ENCODE peak calls at places on chromosomes 16 and 17, in four cellular contexts. One of them, this sample, is unnamed.

GRCh38 chr16:20898938-20899502 is 1.1 kb downstream of the DCUN1D3 start:
- DNase-seq in Right ventricle myocardium superior: no peak
- DNase-seq in esophagus squamous epithelium: no peak
- DNase-seq in skeletal muscle cell: no peak
- DNase-seq in this sample: no peak

GRCh38 chr17:77753691-77754265 is 204.7 kb upstream of the TNRC6C start:
- DNase-seq in Right ventricle myocardium superior: no peak
- DNase-seq in esophagus squamous epithelium: no peak
- DNase-seq in skeletal muscle cell: no peak
- DNase-seq in this sample: no peak

GRCh38 chr17:50633683-50634082 is 998 bp upstream of the ABCC3 start:
- DNase-seq in Right ventricle myocardium superior: no peak
- DNase-seq in esophagus squamous epithelium: no peak
- DNase-seq in skeletal muscle cell: no peak
- DNase-seq in this sample: no peak

GRCh38 chr16:65832269-65832668 is 534.2 kb upstream of the CDH5 start:
- DNase-seq in Right ventricle myocardium superior: no peak
- DNase-seq in esophagus squamous epithelium: no peak
- DNase-seq in skeletal muscle cell: no peak
- DNase-seq in this sample: no peak

GRCh38 chr17:56679148-56679766 is 85.8 kb downstream of the NOG start:
- DNase-seq in Right ventricle myocardium superior: no peak
- DNase-seq in esophagus squamous epithelium: no peak
- DNase-seq in skeletal muscle cell: no peak
- DNase-seq in this sample: peak

GRCh38 chr16:31351246-31351936 is 3.6 kb upstream of the ITGAX start:
- DNase-seq in Right ventricle myocardium superior: no peak
- DNase-seq in esophagus squamous epithelium: no peak
- DNase-seq in skeletal muscle cell: no peak
- DNase-seq in this sample: no peak

GRCh38 chr16:11355862-11356261 is 10.6 kb downstream of the RMI2 start:
- DNase-seq in Right ventricle myocardium superior: no peak
- DNase-seq in esophagus squamous epithelium: no peak
- DNase-seq in skeletal muscle cell: no peak
- DNase-seq in this sample: no peak

GRCh38 chr17:44794699-44795413 is 35.2 kb downstream of the GJC1 start:
- DNase-seq in Right ventricle myocardium superior: peak
- DNase-seq in esophagus squamous epithelium: no peak
- DNase-seq in skeletal muscle cell: peak
- DNase-seq in this sample: peak

GRCh38 chr17:48181653-48182052 is 74.1 kb downstream of the SNX11 start:
- DNase-seq in Right ventricle myocardium superior: no peak
- DNase-seq in esophagus squamous epithelium: no peak
- DNase-seq in skeletal muscle cell: no peak
- DNase-seq in this sample: peak

GRCh38 chr17:47120521-47121095 is 68.5 kb downstream of the CDC27 start:
- DNase-seq in Right ventricle myocardium superior: no peak
- DNase-seq in esophagus squamous epithelium: no peak
- DNase-seq in skeletal muscle cell: no peak
- DNase-seq in this sample: no peak

GRCh38 chr16:23318639-23319038 is 16.5 kb downstream of the SCNN1B start:
- DNase-seq in Right ventricle myocardium superior: no peak
- DNase-seq in esophagus squamous epithelium: no peak
- DNase-seq in skeletal muscle cell: no peak
- DNase-seq in this sample: no peak

GRCh38 chr17:54813896-54814295 is 86.8 kb upstream of the TOM1L1 start:
- DNase-seq in Right ventricle myocardium superior: no peak
- DNase-seq in esophagus squamous epithelium: no peak
- DNase-seq in skeletal muscle cell: no peak
- DNase-seq in this sample: no peak

GRCh38 chr16:85567101-85567866 is 45.8 kb upstream of the GSE1 start:
- DNase-seq in Right ventricle myocardium superior: no peak
- DNase-seq in esophagus squamous epithelium: no peak
- DNase-seq in skeletal muscle cell: no peak
- DNase-seq in this sample: peak

GRCh38 chr17:77273397-77274136 is 132.8 kb downstream of the SEC14L1 start:
- DNase-seq in Right ventricle myocardium superior: no peak
- DNase-seq in esophagus squamous epithelium: no peak
- DNase-seq in skeletal muscle cell: no peak
- DNase-seq in this sample: no peak

GRCh38 chr17:44198721-44199552 is 747 bp downstream of the ATXN7L3 start:
- DNase-seq in Right ventricle myocardium superior: peak
- DNase-seq in esophagus squamous epithelium: no peak
- DNase-seq in skeletal muscle cell: no peak
- DNase-seq in this sample: peak

GRCh38 chr17:70848785-70849184 is 679.5 kb downstream of the KCNJ2 start:
- DNase-seq in Right ventricle myocardium superior: no peak
- DNase-seq in esophagus squamous epithelium: no peak
- DNase-seq in skeletal muscle cell: peak
- DNase-seq in this sample: no peak

GRCh38 chr16:27791404-27791719 is 241.4 kb downstream of the KATNIP start:
- DNase-seq in Right ventricle myocardium superior: no peak
- DNase-seq in esophagus squamous epithelium: no peak
- DNase-seq in skeletal muscle cell: no peak
- DNase-seq in this sample: no peak

GRCh38 chr17:49520386-49521087 is 25.4 kb downstream of the NGFR start:
- DNase-seq in Right ventricle myocardium superior: no peak
- DNase-seq in esophagus squamous epithelium: no peak
- DNase-seq in skeletal muscle cell: no peak
- DNase-seq in this sample: no peak

GRCh38 chr17:39769974-39770587 is 32.3 kb downstream of the GRB7 start:
- DNase-seq in Right ventricle myocardium superior: no peak
- DNase-seq in esophagus squamous epithelium: no peak
- DNase-seq in skeletal muscle cell: no peak
- DNase-seq in this sample: no peak

GRCh38 chr17:77453613-77454559 is 313.1 kb downstream of the SEC14L1 start:
- DNase-seq in Right ventricle myocardium superior: no peak
- DNase-seq in esophagus squamous epithelium: no peak
- DNase-seq in skeletal muscle cell: no peak
- DNase-seq in this sample: peak

GRCh38 chr17:77466596-77467223 is 325.9 kb downstream of the SEC14L1 start:
- DNase-seq in Right ventricle myocardium superior: peak
- DNase-seq in esophagus squamous epithelium: no peak
- DNase-seq in skeletal muscle cell: no peak
- DNase-seq in this sample: no peak

GRCh38 chr17:43814714-43815113 is 18.2 kb downstream of the MPP3 start:
- DNase-seq in Right ventricle myocardium superior: no peak
- DNase-seq in esophagus squamous epithelium: no peak
- DNase-seq in skeletal muscle cell: peak
- DNase-seq in this sample: no peak

GRCh38 chr17:28726396-28726911 is 421 bp upstream of the TLCD1 start:
- DNase-seq in Right ventricle myocardium superior: no peak
- DNase-seq in esophagus squamous epithelium: peak
- DNase-seq in skeletal muscle cell: no peak
- DNase-seq in this sample: no peak

GRCh38 chr17:9195961-9196668 is 174.8 kb downstream of the NTN1 start:
- DNase-seq in Right ventricle myocardium superior: no peak
- DNase-seq in esophagus squamous epithelium: no peak
- DNase-seq in skeletal muscle cell: no peak
- DNase-seq in this sample: no peak

GRCh38 chr16:4908854-4909401 is 28.0 kb downstream of the PPL start:
- DNase-seq in Right ventricle myocardium superior: no peak
- DNase-seq in esophagus squamous epithelium: no peak
- DNase-seq in skeletal muscle cell: no peak
- DNase-seq in this sample: no peak

GRCh38 chr16:2663553-2664521 is 18.5 kb upstream of the KCTD5 start:
- DNase-seq in Right ventricle myocardium superior: no peak
- DNase-seq in esophagus squamous epithelium: no peak
- DNase-seq in skeletal muscle cell: no peak
- DNase-seq in this sample: no peak

GRCh38 chr16:49519008-49519656 is 145.5 kb downstream of the C16orf78 start:
- DNase-seq in Right ventricle myocardium superior: no peak
- DNase-seq in esophagus squamous epithelium: no peak
- DNase-seq in skeletal muscle cell: no peak
- DNase-seq in this sample: no peak

GRCh38 chr17:58083491-58084316 is 485 bp downstream of the DYNLL2 start:
- DNase-seq in Right ventricle myocardium superior: peak
- DNase-seq in esophagus squamous epithelium: no peak
- DNase-seq in skeletal muscle cell: no peak
- DNase-seq in this sample: peak

GRCh38 chr17:36947922-36948716 is 635 bp upstream of the AATF start:
- DNase-seq in Right ventricle myocardium superior: no peak
- DNase-seq in esophagus squamous epithelium: no peak
- DNase-seq in skeletal muscle cell: no peak
- DNase-seq in this sample: no peak

GRCh38 chr16:87924937-87925670 is 11.2 kb downstream of the CA5A start:
- DNase-seq in Right ventricle myocardium superior: no peak
- DNase-seq in esophagus squamous epithelium: no peak
- DNase-seq in skeletal muscle cell: no peak
- DNase-seq in this sample: no peak

GRCh38 chr17:77146882-77147281 is 6.1 kb downstream of the SEC14L1 start:
- DNase-seq in Right ventricle myocardium superior: peak
- DNase-seq in esophagus squamous epithelium: no peak
- DNase-seq in skeletal muscle cell: no peak
- DNase-seq in this sample: no peak

This sample was measured in K562.